ENCODE peak calls at places on chromosome 2, in six cellular contexts. W is thyroid gland, H is AG10803, F is brain microvascular endothelial cell, P is fibroblast of pulmonary artery, L is right atrium auricular region. O is an unnamed sample.

GRCh38 chr2:232586943-232587342 is 36.5 kb downstream of the EIF4E2 start:
- DNase-seq in W (no peak), H (no peak), F (no peak), P (no peak), L (no peak), O (no peak)

GRCh38 chr2:173821451-173821850 is 143.7 kb downstream of the SP3 start:
- DNase-seq in W (peak), H (no peak), F (no peak), P (no peak), L (no peak), O (no peak)

GRCh38 chr2:168896783-168897182 is 4.3 kb upstream of the G6PC2 start:
- DNase-seq in W (no peak), H (no peak), F (no peak), P (no peak), L (no peak), O (no peak)

GRCh38 chr2:196513796-196514526 is 125.6 kb upstream of the CCDC150 start:
- DNase-seq in W (no peak), H (no peak), F (no peak), P (no peak), L (no peak), O (no peak)

GRCh38 chr2:179272406-179273192 is 8.0 kb upstream of the SESTD1 start:
- DNase-seq in W (no peak), H (peak), F (no peak), P (peak), L (no peak), O (peak)

GRCh38 chr2:53886406-53887280 is 26.9 kb upstream of the GPR75 start:
- DNase-seq in W (no peak), H (no peak), F (no peak), P (no peak), L (no peak), O (no peak)

GRCh38 chr2:138447889-138448570 is 53.5 kb upstream of the SPOPL start:
- DNase-seq in W (no peak), H (no peak), F (no peak), P (no peak), L (no peak), O (no peak)

GRCh38 chr2:37713258-37713700 is 41.8 kb upstream of the CDC42EP3 start:
- DNase-seq in W (no peak), H (peak), F (peak), P (peak), L (no peak), O (peak)

GRCh38 chr2:40367652-40368051 is 84.2 kb downstream of the SLC8A1 start:
- DNase-seq in W (no peak), H (peak), F (peak), P (peak), L (no peak), O (peak)

GRCh38 chr2:230410861-230411464 is 5.0 kb upstream of the SP100 start:
- DNase-seq in W (no peak), H (no peak), F (no peak), P (no peak), L (no peak), O (no peak)

GRCh38 chr2:182452456-182452990 is 25.7 kb upstream of the PDE1A start:
- DNase-seq in W (peak), H (no peak), F (no peak), P (no peak), L (no peak), O (no peak)

GRCh38 chr2:173472112-173472511 is 117.4 kb downstream of the CDCA7 start:
- DNase-seq in W (no peak), H (no peak), F (no peak), P (no peak), L (no peak), O (no peak)

GRCh38 chr2:69946351-69947077 is 14.9 kb downstream of the ASPRV1 start:
- DNase-seq in W (no peak), H (peak), F (peak), P (peak), L (peak), O (peak)

GRCh38 chr2:233476651-233477547 is 89.7 kb downstream of the USP40 start:
- DNase-seq in W (no peak), H (no peak), F (no peak), P (no peak), L (peak), O (no peak)

GRCh38 chr2:9203006-9203405 is 3.6 kb upstream of the ASAP2 start:
- DNase-seq in W (no peak), H (no peak), F (no peak), P (no peak), L (no peak), O (no peak)

GRCh38 chr2:146801886-146802285 is 1042.9 kb upstream of the ACVR2A start:
- DNase-seq in W (no peak), H (no peak), F (no peak), P (no peak), L (no peak), O (peak)

GRCh38 chr2:170204561-170204960 is 26.6 kb downstream of the MYO3B start:
- DNase-seq in W (no peak), H (no peak), F (no peak), P (no peak), L (no peak), O (no peak)

GRCh38 chr2:18889565-18890332 is 300.4 kb upstream of the NT5C1B start:
- DNase-seq in W (no peak), H (peak), F (no peak), P (no peak), L (no peak), O (no peak)

GRCh38 chr2:40872580-40872979 is 420.7 kb upstream of the SLC8A1 start:
- DNase-seq in W (no peak), H (no peak), F (no peak), P (no peak), L (no peak), O (no peak)

GRCh38 chr2:31197669-31198068 is 19.6 kb downstream of the CAPN14 start:
- DNase-seq in W (no peak), H (no peak), F (no peak), P (no peak), L (no peak), O (no peak)

GRCh38 chr2:12091201-12091806 is 344.9 kb downstream of the LPIN1 start:
- DNase-seq in W (no peak), H (peak), F (peak), P (peak), L (no peak), O (peak)

GRCh38 chr2:240250985-240251847 is 110.8 kb upstream of the OTOS start:
- DNase-seq in W (peak), H (peak), F (peak), P (peak), L (peak), O (peak)

GRCh38 chr2:67825476-67825875 is 237.3 kb downstream of the C1D start:
- DNase-seq in W (no peak), H (peak), F (no peak), P (peak), L (no peak), O (peak)

GRCh38 chr2:170822885-170823799 is 6.5 kb downstream of the GAD1 start:
- DNase-seq in W (peak), H (no peak), F (no peak), P (no peak), L (no peak), O (no peak)

GRCh38 chr2:128276878-128277675 is 41.6 kb downstream of the HS6ST1 start:
- DNase-seq in W (no peak), H (no peak), F (no peak), P (no peak), L (no peak), O (no peak)

GRCh38 chr2:190636362-190636761 is 12.5 kb upstream of the NAB1 start:
- DNase-seq in W (no peak), H (peak), F (peak), P (peak), L (no peak), O (peak)

DNA sequence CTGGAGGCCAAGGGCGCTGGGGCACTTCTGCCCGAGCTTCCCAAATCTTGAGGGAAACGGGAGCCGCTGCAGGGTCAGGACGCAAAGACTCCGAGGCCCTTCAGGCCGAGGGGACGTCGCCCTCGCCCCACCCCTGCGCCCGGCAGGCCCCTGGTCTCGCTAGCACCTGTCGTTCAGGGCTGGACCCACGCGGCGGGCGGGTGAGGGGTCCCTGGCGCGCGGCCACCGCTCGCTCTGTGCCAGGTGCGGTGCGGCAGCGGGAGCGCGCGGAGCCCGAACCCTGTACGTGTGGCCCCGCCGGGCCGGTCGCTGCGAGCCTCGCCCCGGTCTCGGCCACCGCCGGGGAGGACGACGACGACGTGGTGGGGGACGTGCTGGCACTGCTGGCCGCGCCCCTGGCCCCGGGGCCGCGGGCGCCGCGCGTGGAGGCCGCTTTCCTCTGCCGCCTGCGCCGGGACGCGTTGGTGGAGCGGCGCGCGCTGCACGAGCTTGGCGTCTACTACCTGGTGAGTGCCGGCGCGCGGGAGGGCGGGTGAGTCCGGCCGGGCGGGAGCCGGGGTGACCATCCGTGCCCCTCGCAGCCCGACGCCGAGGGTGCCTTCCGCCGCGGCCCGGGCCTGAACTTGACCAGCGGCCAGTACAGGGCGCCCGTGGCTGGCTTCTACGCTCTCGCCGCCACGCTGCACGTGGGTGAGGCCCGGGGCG is 4.9 kb downstream of the ERFE start:
- DNase-seq in W (peak), H (no peak), F (no peak), P (no peak), L (no peak), O (peak)
- H3K4me3 ChIP-seq in W (peak), H (no peak), F (peak), P (no peak), L (peak), O (no peak)

DNA sequence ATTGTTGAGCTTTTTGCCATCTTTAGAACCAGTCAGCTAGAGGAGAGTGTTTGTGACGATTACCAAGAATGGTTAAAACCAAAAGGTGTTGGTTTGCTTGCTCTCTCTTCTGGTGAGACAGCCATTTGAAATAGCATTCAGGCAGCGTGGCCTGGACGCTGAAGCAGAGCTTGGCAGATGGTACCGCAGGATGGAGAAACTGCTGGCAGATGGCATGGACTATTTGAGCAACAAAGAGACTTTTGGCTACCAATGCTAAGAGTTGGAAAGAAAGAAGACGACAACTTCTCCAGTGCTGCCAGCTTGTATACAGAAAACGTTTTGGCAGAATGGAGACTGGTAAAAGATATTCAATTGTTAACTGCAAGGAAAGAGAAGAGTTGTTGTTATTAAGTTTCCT is 315.0 kb downstream of the PARD3B start:
- DNase-seq in W (no peak), H (peak), F (no peak), P (no peak), L (no peak), O (no peak)
- TF ChIP-seq CTCF in W (no peak), H (no peak), F (no peak), P (no peak), L (peak), O (no peak)

DNA sequence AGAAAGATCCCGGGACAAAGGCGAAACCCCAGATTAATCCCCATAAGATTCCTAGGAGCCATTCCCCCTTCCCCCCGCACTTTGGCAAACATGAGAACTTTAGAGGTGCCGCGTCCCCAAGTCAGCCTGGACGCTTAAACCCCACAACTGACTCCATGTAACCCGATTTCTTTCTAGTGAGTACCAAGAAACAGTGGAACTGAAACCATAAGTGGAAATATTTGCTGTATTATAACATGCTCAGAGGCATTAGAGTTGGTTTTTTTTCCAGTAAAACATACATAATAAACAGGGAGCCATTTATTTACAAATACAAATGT is 10.3 kb downstream of the POU3F3 start:
- DNase-seq in W (no peak), H (no peak), F (no peak), P (no peak), L (peak), O (no peak)
- H3K4me3 ChIP-seq in W (no peak), H (no peak), F (no peak), P (no peak), L (no peak), O (no peak)

DNA sequence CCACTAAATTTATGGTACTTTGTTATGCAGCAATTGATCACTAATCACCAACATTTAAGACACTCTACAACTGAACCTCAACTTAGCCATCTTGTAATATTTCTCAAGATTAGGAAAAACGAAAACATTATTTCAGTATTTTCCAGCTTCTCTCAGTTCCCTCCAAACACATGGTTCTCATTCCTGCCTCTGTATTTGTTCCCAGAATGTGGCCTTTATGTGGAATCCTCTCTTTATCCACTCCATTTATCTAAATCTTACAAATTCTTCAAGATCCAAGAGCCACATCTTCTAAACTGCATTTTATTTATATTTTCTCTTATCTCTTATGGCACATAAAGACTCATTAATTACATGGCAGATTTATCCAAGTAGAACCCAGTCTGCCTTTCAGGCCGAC is 331.2 kb downstream of the GULP1 start:
- DNase-seq in W (no peak), H (peak), F (no peak), P (no peak), L (no peak), O (no peak)
- TF ChIP-seq CTCF in W (no peak), H (no peak), F (no peak), P (no peak), L (no peak), O (no peak)

DNA sequence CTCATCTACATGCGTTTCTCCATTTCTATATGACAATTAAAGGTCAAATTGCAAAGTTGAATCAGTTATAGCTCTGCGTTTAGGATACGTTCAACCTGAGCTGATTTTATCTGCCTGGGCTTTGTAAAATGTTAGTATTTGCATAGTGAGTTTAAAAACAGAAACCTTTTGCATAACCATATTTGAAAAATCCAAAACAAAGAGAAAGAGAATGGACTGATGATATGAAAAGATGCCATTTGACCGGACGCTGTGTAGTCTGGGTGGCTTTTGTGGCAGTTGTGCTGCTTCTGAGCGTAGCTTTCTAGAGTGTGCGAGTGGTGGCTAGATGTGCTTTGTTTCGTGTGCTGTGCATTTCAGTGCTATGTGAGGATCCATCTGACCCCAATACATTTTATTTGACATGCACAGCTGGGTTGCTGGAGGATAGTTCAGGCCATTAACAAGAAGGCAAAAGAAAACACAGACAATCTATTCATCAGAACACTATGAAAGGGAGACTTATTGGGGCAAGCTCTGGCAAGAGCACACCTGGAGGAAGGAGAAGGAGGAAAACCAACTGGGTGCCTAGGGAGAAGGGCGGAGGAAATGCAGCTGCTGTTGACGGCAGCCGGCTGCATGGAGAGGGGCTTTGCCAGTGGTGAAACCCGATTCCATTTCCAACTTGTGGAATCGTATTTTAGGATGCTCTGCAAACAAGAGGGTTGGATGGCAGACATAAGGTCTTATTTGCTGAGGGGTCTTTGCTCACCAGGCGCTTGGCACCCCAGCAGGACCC is 126.8 kb downstream of the ACOXL start:
- DNase-seq in W (no peak), H (no peak), F (no peak), P (no peak), L (no peak), O (no peak)
- H3K4me3 ChIP-seq in W (no peak), H (no peak), F (no peak), P (no peak), L (no peak), O (no peak)

GRCh38 chr2:188975497-188976102 is 1.4 kb downstream of the COL3A1 start:
- DNase-seq in W (no peak), H (peak), F (peak), P (peak), L (no peak), O (peak)

GRCh38 chr2:188979119-188979729 is 5.1 kb downstream of the COL3A1 start:
- DNase-seq in W (no peak), H (no peak), F (no peak), P (no peak), L (no peak), O (no peak)

GRCh38 chr2:188976545-188977268 is 2.5 kb downstream of the COL3A1 start:
- DNase-seq in W (no peak), H (peak), F (peak), P (peak), L (no peak), O (peak)

GRCh38 chr2:188979730-188980123 is 5.6 kb downstream of the COL3A1 start:
- DNase-seq in W (no peak), H (peak), F (no peak), P (peak), L (no peak), O (no peak)

DNA sequence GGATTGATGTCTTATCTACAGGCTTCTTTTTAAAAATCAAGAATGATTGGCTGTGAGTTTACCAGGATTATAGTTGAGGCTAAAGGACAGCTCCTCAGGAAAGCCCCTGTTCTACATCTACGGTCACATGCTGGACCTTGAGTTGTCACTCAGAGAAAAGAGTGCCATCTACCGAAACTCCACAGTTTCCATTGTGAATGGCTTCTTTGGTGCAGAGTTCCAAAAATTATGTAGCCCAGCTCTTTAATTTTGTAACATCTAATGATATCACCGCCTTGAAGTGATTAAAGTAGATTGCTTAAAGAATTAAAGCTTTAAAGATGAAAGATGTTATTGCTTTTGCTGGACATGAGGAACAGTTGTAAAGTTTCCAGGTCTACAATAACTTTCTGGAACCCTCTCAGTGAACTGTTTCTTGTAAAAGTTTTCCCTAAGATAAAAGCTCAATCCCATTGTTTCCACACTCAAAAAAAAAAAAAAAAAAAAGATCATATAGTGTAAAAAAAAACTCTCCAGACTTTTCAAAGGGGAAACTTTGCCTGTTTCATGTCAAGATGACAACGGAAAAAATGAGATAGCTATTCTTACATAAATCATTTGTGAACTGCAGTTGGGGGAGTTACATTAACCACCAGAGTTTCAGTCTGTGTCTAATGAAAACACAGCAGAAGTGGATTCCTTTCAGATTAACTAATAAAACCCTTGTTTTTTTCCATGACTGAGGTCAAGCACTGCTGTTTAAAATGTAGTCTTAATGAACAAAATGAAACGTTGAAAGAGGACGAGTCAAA is 4.3 kb downstream of the COL3A1 start:
- DNase-seq in W (peak), H (peak), F (peak), P (peak), L (no peak), O (peak)
- TF ChIP-seq CTCF in W (peak), H (peak), F (peak), P (peak), L (peak), O (peak)

GRCh38 chr2:106129592-106129991 is 64.5 kb downstream of the UXS1 start:
- DNase-seq in W (no peak), H (no peak), F (no peak), P (no peak), L (no peak), O (no peak)

GRCh38 chr2:106127776-106128268 is 66.3 kb downstream of the UXS1 start:
- DNase-seq in W (no peak), H (no peak), F (no peak), P (no peak), L (no peak), O (no peak)

GRCh38 chr2:106127282-106127771 is 66.8 kb downstream of the UXS1 start:
- DNase-seq in W (no peak), H (peak), F (no peak), P (peak), L (no peak), O (peak)

GRCh38 chr2:106129150-106129549 is 65.0 kb downstream of the UXS1 start:
- DNase-seq in W (no peak), H (no peak), F (no peak), P (no peak), L (no peak), O (no peak)

GRCh38 chr2:106130251-106130998 is 63.7 kb downstream of the UXS1 start:
- DNase-seq in W (no peak), H (no peak), F (no peak), P (no peak), L (no peak), O (no peak)
- H3K4me3 ChIP-seq in W (no peak), H (no peak), F (no peak), P (no peak), L (no peak), O (no peak)

GRCh38 chr2:217325810-217326209 is 465.9 kb upstream of the TNP1 start:
- DNase-seq in W (no peak), H (no peak), F (no peak), P (no peak), L (no peak), O (no peak)

GRCh38 chr2:217325251-217325650 is 465.4 kb upstream of the TNP1 start:
- DNase-seq in W (no peak), H (no peak), F (no peak), P (no peak), L (no peak), O (no peak)

GRCh38 chr2:217329023-217329431 is 469.2 kb upstream of the TNP1 start:
- DNase-seq in W (no peak), H (peak), F (no peak), P (no peak), L (no peak), O (no peak)

GRCh38 chr2:217327981-217328760 is 468.3 kb upstream of the TNP1 start:
- DNase-seq in W (no peak), H (no peak), F (no peak), P (no peak), L (no peak), O (no peak)

GRCh38 chr2:217326238-217327022 is 466.6 kb upstream of the TNP1 start:
- DNase-seq in W (no peak), H (peak), F (no peak), P (no peak), L (no peak), O (peak)
- TF ChIP-seq CTCF in W (no peak), H (no peak), F (no peak), P (no peak), L (no peak), O (no peak)